ENCODE peak calls at places on chromosomes 2 and 18, in seven cellular contexts. One of them, this sample, is unnamed.

GRCh38 chr18:78582898-78583738 is 396.5 kb upstream of the SALL3 start:
- DNase-seq in A549: no peak
- DNase-seq in NB4: no peak
- DNase-seq in CD8-positive, alpha-beta T cell: peak; percentile 32
- DNase-seq in RWPE2: no peak
- DNase-seq in right atrium auricular region: no peak
- DNase-seq in coronary artery: peak; percentile 33
- DNase-seq in this sample: no peak

GRCh38 chr2:134791606-134792005 is 46.8 kb upstream of the ACMSD start:
- DNase-seq in A549: no peak
- DNase-seq in NB4: no peak
- DNase-seq in CD8-positive, alpha-beta T cell: no peak
- DNase-seq in RWPE2: no peak
- DNase-seq in right atrium auricular region: no peak
- DNase-seq in coronary artery: no peak
- DNase-seq in this sample: no peak

GRCh38 chr2:224836263-224836662 is 120.1 kb upstream of the CCDC195 start:
- DNase-seq in A549: no peak
- DNase-seq in NB4: no peak
- DNase-seq in CD8-positive, alpha-beta T cell: no peak
- DNase-seq in RWPE2: no peak
- DNase-seq in right atrium auricular region: no peak
- DNase-seq in coronary artery: no peak
- DNase-seq in this sample: no peak

GRCh38 chr2:170530284-170530745 is 184.8 kb upstream of the SP5 start:
- DNase-seq in A549: peak; percentile 8
- DNase-seq in NB4: no peak
- DNase-seq in CD8-positive, alpha-beta T cell: no peak
- DNase-seq in RWPE2: no peak
- DNase-seq in right atrium auricular region: peak; percentile 86
- DNase-seq in coronary artery: peak; percentile 85
- DNase-seq in this sample: no peak

GRCh38 chr2:213285404-213285803 is 1.1 kb downstream of the SPAG16 start:
- DNase-seq in A549: no peak
- DNase-seq in NB4: no peak
- DNase-seq in CD8-positive, alpha-beta T cell: no peak
- DNase-seq in RWPE2: no peak
- DNase-seq in right atrium auricular region: no peak
- DNase-seq in coronary artery: no peak
- DNase-seq in this sample: no peak

GRCh38 chr2:191298306-191298705 is 53.1 kb downstream of the MYO1B start:
- DNase-seq in A549: no peak
- DNase-seq in NB4: no peak
- DNase-seq in CD8-positive, alpha-beta T cell: no peak
- DNase-seq in RWPE2: no peak
- DNase-seq in right atrium auricular region: no peak
- DNase-seq in coronary artery: no peak
- DNase-seq in this sample: no peak

GRCh38 chr2:234533631-234534030 is 36.8 kb upstream of the ARL4C start:
- DNase-seq in A549: no peak
- DNase-seq in NB4: no peak
- DNase-seq in CD8-positive, alpha-beta T cell: no peak
- DNase-seq in RWPE2: no peak
- DNase-seq in right atrium auricular region: no peak
- DNase-seq in coronary artery: no peak
- DNase-seq in this sample: no peak

GRCh38 chr2:2156881-2157280 is 174.2 kb downstream of the MYT1L start:
- DNase-seq in A549: no peak
- DNase-seq in NB4: no peak
- DNase-seq in CD8-positive, alpha-beta T cell: no peak
- DNase-seq in RWPE2: no peak
- DNase-seq in right atrium auricular region: no peak
- DNase-seq in coronary artery: no peak
- DNase-seq in this sample: no peak

GRCh38 chr2:125643585-125643984 is 1012.4 kb upstream of the GYPC start:
- DNase-seq in A549: no peak
- DNase-seq in NB4: peak; percentile 80
- DNase-seq in CD8-positive, alpha-beta T cell: no peak
- DNase-seq in RWPE2: no peak
- DNase-seq in right atrium auricular region: no peak
- DNase-seq in coronary artery: no peak
- DNase-seq in this sample: no peak

GRCh38 chr2:152098033-152098797 is 629 bp downstream of the CACNB4 start:
- DNase-seq in A549: peak; percentile 17
- DNase-seq in NB4: peak; percentile 42
- DNase-seq in CD8-positive, alpha-beta T cell: no peak
- DNase-seq in RWPE2: peak; percentile 45
- DNase-seq in right atrium auricular region: no peak
- DNase-seq in coronary artery: no peak
- DNase-seq in this sample: no peak

DNA sequence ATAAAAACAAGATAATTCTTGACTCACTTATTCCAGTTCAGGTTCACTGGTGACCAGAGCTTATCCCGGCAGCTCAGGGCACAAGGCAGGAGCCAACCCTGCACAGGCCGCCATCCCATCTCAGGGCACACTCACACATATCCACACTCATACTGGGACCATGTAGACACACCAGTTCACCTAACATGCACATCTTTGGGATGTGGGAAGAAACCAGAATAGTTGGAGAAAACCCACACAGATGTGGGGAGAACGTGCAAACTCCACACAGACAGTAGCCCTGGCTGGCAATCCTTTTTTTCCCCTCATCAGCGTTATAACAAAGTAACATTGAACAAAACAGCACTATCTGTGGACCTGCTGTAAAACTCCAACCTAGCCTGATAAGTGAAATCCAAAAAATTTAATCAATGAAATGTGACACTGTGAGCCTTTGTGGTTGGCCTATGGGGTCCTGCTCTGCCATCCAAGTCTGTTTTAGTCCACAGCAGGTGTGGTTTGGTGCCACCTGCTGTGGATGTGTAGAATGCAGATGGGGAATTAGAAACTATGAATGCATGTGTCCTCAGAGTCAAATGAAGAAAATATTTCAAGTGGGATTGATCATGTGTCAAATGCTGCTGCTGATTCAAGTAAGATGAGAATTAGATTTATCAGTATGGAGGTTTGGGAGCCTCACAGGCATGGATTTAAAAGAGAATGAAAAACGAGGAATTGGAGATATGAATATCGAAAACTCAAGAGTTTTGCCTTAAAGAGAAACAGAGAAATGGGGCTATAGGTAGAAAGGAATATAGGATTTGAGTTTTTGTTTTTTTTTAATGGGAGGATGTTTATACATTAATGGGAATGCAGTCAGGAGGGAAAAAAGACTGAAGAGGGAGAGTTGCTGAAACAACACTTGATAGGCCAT is 47.0 kb downstream of the UGP2 start:
- DNase-seq in A549: peak; percentile 65
- DNase-seq in NB4: peak; percentile 63
- DNase-seq in CD8-positive, alpha-beta T cell: no peak
- DNase-seq in RWPE2: no peak
- DNase-seq in right atrium auricular region: no peak
- DNase-seq in coronary artery: no peak
- DNase-seq in this sample: no peak
- TF ChIP-seq CTCF in A549: peak; percentile 96
- TF ChIP-seq CTCF in NB4: peak; percentile 84
- TF ChIP-seq CTCF in CD8-positive, alpha-beta T cell: peak; percentile 71
- TF ChIP-seq CTCF in RWPE2: peak; percentile 91
- TF ChIP-seq CTCF in right atrium auricular region: peak; percentile 79
- TF ChIP-seq CTCF in coronary artery: peak; percentile 34
- TF ChIP-seq CTCF in this sample: peak; percentile 69

DNA sequence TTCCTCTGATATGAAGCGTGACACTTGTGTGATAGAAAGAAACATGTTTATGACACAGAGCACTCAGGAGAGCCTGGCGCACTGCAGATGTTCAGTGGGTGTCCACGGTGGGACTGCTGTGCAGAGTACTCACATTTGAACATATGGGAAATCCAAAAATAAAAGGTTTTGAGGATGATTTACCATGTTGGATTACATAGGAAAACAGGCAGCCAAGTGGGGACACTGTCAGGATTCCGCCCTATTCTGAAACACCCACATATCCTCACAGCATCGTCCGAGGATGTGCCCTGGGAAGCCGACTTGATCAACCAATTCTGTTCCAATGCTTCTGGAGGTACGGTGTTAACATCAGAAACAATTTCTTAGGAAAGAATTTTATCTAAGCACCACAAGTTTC is 263.7 kb downstream of the TGIF1 start:
- DNase-seq in A549: no peak
- DNase-seq in NB4: no peak
- DNase-seq in CD8-positive, alpha-beta T cell: no peak
- DNase-seq in RWPE2: no peak
- DNase-seq in right atrium auricular region: no peak
- DNase-seq in coronary artery: no peak
- DNase-seq in this sample: no peak
- H3K4me3 ChIP-seq in A549: no peak overlapping the region
- H3K4me3 ChIP-seq in NB4: no peak overlapping the region
- H3K4me3 ChIP-seq in CD8-positive, alpha-beta T cell: no peak overlapping the region
- H3K4me3 ChIP-seq in RWPE2: no peak overlapping the region
- H3K4me3 ChIP-seq in right atrium auricular region: no peak overlapping the region
- H3K4me3 ChIP-seq in coronary artery: no peak overlapping the region
- H3K4me3 ChIP-seq in this sample: no peak overlapping the region

GRCh38 chr18:2847341-2848144 is 737 bp downstream of the EMILIN2 start:
- DNase-seq in A549: no peak
- DNase-seq in NB4: peak; percentile 67
- DNase-seq in CD8-positive, alpha-beta T cell: no peak
- DNase-seq in RWPE2: no peak
- DNase-seq in right atrium auricular region: no peak
- DNase-seq in coronary artery: no peak
- DNase-seq in this sample: no peak
- TF ChIP-seq CTCF in A549: no peak
- TF ChIP-seq CTCF in NB4: no peak
- TF ChIP-seq CTCF in CD8-positive, alpha-beta T cell: no peak
- TF ChIP-seq CTCF in RWPE2: no peak
- TF ChIP-seq CTCF in right atrium auricular region: no peak
- TF ChIP-seq CTCF in coronary artery: no peak
- TF ChIP-seq CTCF in this sample: no peak

GRCh38 chr18:55862693-55863485 is 274.9 kb upstream of the TCF4 start:
- DNase-seq in A549: no peak
- DNase-seq in NB4: no peak
- DNase-seq in CD8-positive, alpha-beta T cell: no peak
- DNase-seq in RWPE2: no peak
- DNase-seq in right atrium auricular region: no peak
- DNase-seq in coronary artery: no peak
- DNase-seq in this sample: no peak
- H3K4me3 ChIP-seq in A549: no peak overlapping the region
- H3K4me3 ChIP-seq in NB4: no peak overlapping the region
- H3K4me3 ChIP-seq in CD8-positive, alpha-beta T cell: no peak overlapping the region
- H3K4me3 ChIP-seq in RWPE2: no peak overlapping the region
- H3K4me3 ChIP-seq in right atrium auricular region: no peak overlapping the region
- H3K4me3 ChIP-seq in coronary artery: no peak overlapping the region
- H3K4me3 ChIP-seq in this sample: no peak overlapping the region

DNA sequence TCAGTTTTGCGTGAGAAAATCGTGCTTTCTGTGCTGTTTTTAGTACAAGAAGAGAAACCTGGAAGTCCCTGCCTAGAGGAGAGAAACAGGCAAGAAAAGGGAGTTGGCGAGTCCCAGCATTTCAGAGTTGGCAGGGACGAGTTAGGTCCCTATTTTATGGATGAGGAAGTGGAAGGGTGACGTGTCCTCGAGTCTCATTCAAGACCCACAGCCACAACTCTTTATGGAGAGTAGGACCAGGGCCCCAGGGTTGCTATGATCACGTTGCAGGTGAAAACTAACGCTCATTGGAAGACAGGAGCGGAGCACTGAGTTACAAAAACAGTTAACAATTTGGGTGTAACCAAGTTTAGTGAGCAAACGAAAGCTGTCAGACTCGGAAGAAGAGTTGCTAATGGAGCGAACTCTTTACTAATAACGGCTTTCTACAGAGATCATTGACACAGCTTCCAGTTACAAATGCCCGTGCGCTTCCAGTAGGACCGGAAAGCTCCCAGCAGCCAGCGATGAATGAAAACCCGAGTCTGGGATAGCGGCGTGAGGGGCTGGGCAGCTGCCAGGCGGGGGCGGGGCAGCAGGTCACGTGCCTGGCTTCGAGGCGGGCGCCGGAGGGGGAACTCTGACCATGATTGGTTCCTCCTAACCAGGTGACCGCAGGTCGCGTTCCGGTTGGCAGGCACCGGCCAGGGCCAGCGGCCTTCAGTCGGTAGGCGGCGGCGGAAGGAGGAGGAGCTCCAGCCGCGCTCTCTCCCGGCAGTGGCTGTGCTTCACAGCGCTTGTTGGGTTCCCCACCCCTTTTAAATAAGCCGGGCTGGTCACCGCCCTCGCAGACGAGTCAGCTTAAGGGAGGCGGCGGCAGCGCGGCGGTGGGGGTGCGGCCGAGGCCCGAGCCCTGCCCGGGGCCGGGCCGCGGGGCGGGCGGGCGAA is at the start of gene CCNYL1:
- DNase-seq in A549: peak; percentile 99
- DNase-seq in NB4: peak; percentile 100
- DNase-seq in CD8-positive, alpha-beta T cell: peak; percentile 97
- DNase-seq in RWPE2: peak; percentile 99
- DNase-seq in right atrium auricular region: peak; percentile 99
- DNase-seq in coronary artery: peak; percentile 99
- DNase-seq in this sample: peak; percentile 97
- TF ChIP-seq CTCF in A549: no peak
- TF ChIP-seq CTCF in NB4: no peak
- TF ChIP-seq CTCF in CD8-positive, alpha-beta T cell: no peak
- TF ChIP-seq CTCF in RWPE2: no peak
- TF ChIP-seq CTCF in right atrium auricular region: peak; percentile 20
- TF ChIP-seq CTCF in coronary artery: no peak
- TF ChIP-seq CTCF in this sample: no peak

GRCh38 chr2:218403810-218404209 is 4.1 kb downstream of the CTDSP1 start:
- DNase-seq in A549: no peak
- DNase-seq in NB4: no peak
- DNase-seq in CD8-positive, alpha-beta T cell: no peak
- DNase-seq in RWPE2: no peak
- DNase-seq in right atrium auricular region: no peak
- DNase-seq in coronary artery: no peak
- DNase-seq in this sample: no peak
- H3K4me3 ChIP-seq in A549: no peak overlapping the region
- H3K4me3 ChIP-seq in NB4: peak overlapping the region; percentile 21
- H3K4me3 ChIP-seq in CD8-positive, alpha-beta T cell: no peak overlapping the region
- H3K4me3 ChIP-seq in RWPE2: no peak overlapping the region
- H3K4me3 ChIP-seq in right atrium auricular region: no peak overlapping the region
- H3K4me3 ChIP-seq in coronary artery: no peak overlapping the region
- H3K4me3 ChIP-seq in this sample: no peak overlapping the region

This sample was measured in GM12864.